ENCODE peak calls at places on chromosomes 2 and 18, in eight cellular contexts. J, F, W, S, U, A, N and G are unnamed samples.

GRCh38 chr18:70363861-70364260 is 75.0 kb downstream of the SOCS6 start:
- DNase-seq in J (no peak), F (no peak), W (peak; percentile 53), S (no peak), U (no peak), A (no peak), N (peak; percentile 70), G (no peak)

GRCh38 chr18:43539862-43540261 is 262.6 kb upstream of the SYT4 start:
- DNase-seq in J (no peak), F (no peak), W (no peak), S (no peak), U (no peak), A (no peak), N (no peak), G (no peak)

GRCh38 chr2:128276878-128277675 is 41.6 kb downstream of the HS6ST1 start:
- DNase-seq in J (peak; percentile 9), F (peak; percentile 7), W (peak; percentile 70), S (no peak), U (no peak), A (no peak), N (no peak), G (no peak)

GRCh38 chr18:31719363-31720006 is 35.1 kb upstream of the B4GALT6 start:
- DNase-seq in J (no peak), F (no peak), W (no peak), S (no peak), U (no peak), A (no peak), N (no peak), G (no peak)

GRCh38 chr2:238521870-238522269 is 95.1 kb downstream of the ASB1 start:
- DNase-seq in J (no peak), F (no peak), W (no peak), S (no peak), U (no peak), A (no peak), N (no peak), G (no peak)

GRCh38 chr2:196113061-196113974 is 44.7 kb upstream of the DNAH7 start:
- DNase-seq in J (no peak), F (no peak), W (peak; percentile 88), S (no peak), U (peak; percentile 24), A (peak; percentile 30), N (peak; percentile 74), G (no peak)

GRCh38 chr2:233371608-233372007 is 17.3 kb downstream of the DGKD start:
- DNase-seq in J (no peak), F (no peak), W (no peak), S (no peak), U (no peak), A (no peak), N (no peak), G (no peak)

GRCh38 chr2:178418426-178418825 is 32.5 kb downstream of the PRKRA start:
- DNase-seq in J (no peak), F (no peak), W (peak; percentile 8), S (no peak), U (no peak), A (no peak), N (peak; percentile 32), G (no peak)

GRCh38 chr2:179701524-179702110 is 159.8 kb downstream of the ZNF385B start:
- DNase-seq in J (no peak), F (no peak), W (no peak), S (no peak), U (no peak), A (no peak), N (no peak), G (no peak)

GRCh38 chr2:223815186-223815883 is 22.0 kb downstream of the AP1S3 start:
- DNase-seq in J (no peak), F (no peak), W (peak; percentile 96), S (no peak), U (no peak), A (no peak), N (peak; percentile 84), G (no peak)

DNA sequence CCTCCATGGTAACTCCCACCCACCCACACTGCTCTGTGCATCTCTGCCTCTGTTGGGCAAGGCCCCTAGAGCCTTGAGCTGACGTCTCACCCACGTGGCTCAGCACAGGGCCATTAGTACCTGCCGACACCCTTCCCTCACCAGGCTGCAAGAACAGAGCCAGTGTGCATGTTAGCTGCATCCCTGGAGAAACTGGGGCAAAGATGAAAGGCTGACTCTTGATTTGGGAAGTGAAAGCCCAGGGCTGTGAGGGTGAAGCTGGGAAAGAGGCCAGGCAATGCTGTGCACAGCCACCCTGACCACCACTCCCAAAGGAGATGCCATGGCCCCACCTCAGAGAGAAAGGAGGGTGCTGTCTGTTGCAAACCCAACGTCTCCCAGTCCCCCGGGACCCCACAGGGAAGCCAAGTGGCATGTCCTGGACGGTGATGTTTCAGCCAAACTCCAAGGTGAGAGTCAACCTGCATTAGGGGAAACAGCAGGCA is 20.0 kb upstream of the HPCAL1 start:
- DNase-seq in J (peak; percentile 23), F (no peak), W (no peak), S (no peak), U (no peak), A (no peak), N (no peak), G (no peak)
- H3K9me3 ChIP-seq in J (no peaks in the 10 kb centered on the region), F (no peaks in the 10 kb centered on the region), W (no peaks in the 10 kb centered on the region), S (no peaks in the 10 kb centered on the region), U (peaks cover 3% of the 10 kb centered on the region), A (no peaks in the 10 kb centered on the region), N (no peaks in the 10 kb centered on the region), G (no peaks in the 10 kb centered on the region)

DNA sequence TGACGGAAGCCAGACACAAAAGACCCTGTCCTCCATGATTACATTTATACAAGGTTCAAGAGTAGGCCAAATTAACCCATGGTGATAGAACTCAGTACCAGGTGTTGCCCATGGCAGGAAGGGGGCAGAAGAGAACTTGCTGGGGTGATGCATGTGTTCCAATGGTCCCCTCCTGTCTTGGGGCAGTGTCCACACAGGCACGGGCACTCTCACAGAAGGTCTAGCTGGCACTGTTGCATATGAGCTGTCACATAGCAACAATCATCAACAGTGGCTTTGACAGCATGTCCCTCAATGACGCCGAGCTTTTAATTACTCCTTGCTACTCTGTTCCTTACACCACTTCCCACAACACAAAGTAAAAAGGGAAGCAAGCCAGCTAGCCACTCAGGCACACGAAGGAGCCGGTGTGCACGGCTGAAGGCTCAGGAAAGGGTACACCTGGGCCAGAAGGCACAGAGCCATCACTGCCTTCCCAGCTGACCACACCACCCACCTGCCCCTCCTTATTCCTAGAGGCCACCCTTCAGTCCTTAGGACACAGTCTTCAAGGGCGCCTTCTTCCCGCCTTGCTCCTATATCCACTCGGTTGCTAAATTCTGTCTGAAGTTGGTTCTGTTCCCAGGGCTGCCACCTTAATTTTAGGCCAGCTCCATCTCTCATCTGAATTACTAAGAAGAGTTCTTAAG is 28.9 kb downstream of the RPL31 start:
- DNase-seq in J (no peak), F (no peak), W (no peak), S (no peak), U (no peak), A (no peak), N (no peak), G (no peak)
- H3K36me3 ChIP-seq in J (no peaks in the 10 kb centered on the region), F (no peaks in the 10 kb centered on the region), W (no peaks in the 10 kb centered on the region), S (peaks cover 30% of the 10 kb centered on the region), U (peaks cover 3% of the 10 kb centered on the region), A (peaks cover 80% of the 10 kb centered on the region), N (peaks cover 5% of the 10 kb centered on the region), G (no peaks in the 10 kb centered on the region)

GRCh38 chr2:222296311-222296736 is 2.5 kb downstream of the PAX3 start:
- DNase-seq in J (no peak), F (no peak), W (no peak), S (no peak), U (no peak), A (no peak), N (no peak), G (no peak)
- H3K4me1 ChIP-seq in J (peaks cover 18% of the 10 kb centered on the region), F (peaks cover 30% of the 10 kb centered on the region), W (peaks cover 17% of the 10 kb centered on the region), S (peaks cover 18% of the 10 kb centered on the region), U (peaks cover 6% of the 10 kb centered on the region), A (peaks cover 17% of the 10 kb centered on the region), N (peaks cover 6% of the 10 kb centered on the region), G (no peaks in the 10 kb centered on the region)

DNA sequence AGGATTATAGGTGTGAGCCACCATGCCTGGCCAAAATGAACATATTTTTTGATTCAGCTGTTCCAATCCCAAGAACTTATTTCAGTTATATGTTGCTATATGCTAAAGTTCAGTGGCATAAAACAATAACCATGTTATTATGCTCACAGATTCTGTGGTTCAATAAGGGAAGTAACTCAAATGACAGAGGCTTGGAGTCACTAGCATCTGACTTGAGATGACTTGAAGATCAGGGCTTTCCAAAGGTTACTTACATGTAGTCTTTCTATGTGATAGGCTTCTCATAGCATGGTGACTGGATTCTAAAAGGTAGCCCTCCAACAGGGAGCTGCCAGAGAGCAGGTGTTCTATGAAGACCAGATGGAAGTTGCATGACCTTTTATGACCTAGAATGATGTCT is 17.2 kb downstream of the CLK1 start:
- DNase-seq in J (no peak), F (no peak), W (no peak), S (no peak), U (no peak), A (no peak), N (no peak), G (no peak)
- H3K9me3 ChIP-seq in J (no peaks in the 10 kb centered on the region), F (no peaks in the 10 kb centered on the region), W (no peaks in the 10 kb centered on the region), S (no peaks in the 10 kb centered on the region), U (no peaks in the 10 kb centered on the region), A (no peaks in the 10 kb centered on the region), N (no peaks in the 10 kb centered on the region), G (no peaks in the 10 kb centered on the region)

GRCh38 chr2:149586063-149586462 is 1.5 kb downstream of the MMADHC start:
- DNase-seq in J (no peak), F (no peak), W (no peak), S (no peak), U (no peak), A (no peak), N (no peak), G (no peak)

GRCh38 chr2:149586898-149587219 is 716 bp downstream of the MMADHC start:
- DNase-seq in J (no peak), F (no peak), W (no peak), S (no peak), U (no peak), A (no peak), N (peak; percentile 4), G (no peak)

GRCh38 chr2:149587950-149588487 is 444 bp upstream of the MMADHC start:
- DNase-seq in J (no peak), F (no peak), W (no peak), S (no peak), U (no peak), A (no peak), N (peak; percentile 16), G (no peak)

GRCh38 chr2:149587220-149587949 is at the start of gene MMADHC:
- DNase-seq in J (peak; percentile 95), F (peak; percentile 96), W (peak; percentile 92), S (peak; percentile 93), U (peak; percentile 81), A (peak; percentile 86), N (peak; percentile 98), G (peak; percentile 90)

GRCh38 chr2:149585317-149585885 is 2.2 kb downstream of the MMADHC start:
- DNase-seq in J (no peak), F (no peak), W (no peak), S (no peak), U (no peak), A (no peak), N (no peak), G (no peak)
- H3K36me3 ChIP-seq in J (no peaks in the 10 kb centered on the region), F (no peaks in the 10 kb centered on the region), W (peaks cover 22% of the 10 kb centered on the region), S (peaks cover 10% of the 10 kb centered on the region), U (peaks cover 2% of the 10 kb centered on the region), A (peaks cover 15% of the 10 kb centered on the region), N (peaks cover 27% of the 10 kb centered on the region), G (no peaks in the 10 kb centered on the region)

DNA sequence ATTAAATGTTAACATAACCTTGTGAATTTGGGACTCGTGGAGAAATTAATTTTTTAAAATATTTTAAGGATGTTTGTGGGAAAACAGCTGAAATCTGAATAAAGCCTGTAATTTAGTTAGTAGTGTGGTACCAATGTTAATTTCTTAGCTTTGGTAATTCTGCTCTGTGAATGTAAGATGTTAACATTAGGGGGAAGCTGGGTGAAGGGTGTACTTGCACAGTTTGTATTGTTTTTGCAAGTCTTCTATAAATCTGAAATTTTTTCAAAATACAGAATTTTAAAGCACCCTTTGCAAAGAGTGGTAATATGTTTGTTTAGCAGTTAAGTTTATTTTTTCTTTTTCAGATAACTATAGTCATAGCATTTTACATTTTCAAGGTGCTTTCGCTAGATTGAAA is 4.5 kb downstream of the PTPRM start:
- DNase-seq in J (no peak), F (no peak), W (no peak), S (no peak), U (no peak), A (no peak), N (no peak), G (no peak)
- H3K4me1 ChIP-seq in J (no peaks in the 10 kb centered on the region), F (no peaks in the 10 kb centered on the region), W (peaks cover 28% of the 10 kb centered on the region), S (peaks cover 55% of the 10 kb centered on the region), U (peaks cover 15% of the 10 kb centered on the region), A (peaks cover 8% of the 10 kb centered on the region), N (peaks cover 11% of the 10 kb centered on the region), G (no peaks in the 10 kb centered on the region)